ENCODE peak calls at places on chromosomes 16 and 17, in four cellular contexts. H, E, Y and F are unnamed samples.

GRCh38 chr16:31451201-31451600 is 8.1 kb upstream of the ARMC5 start:
- DNase-seq in H (no peak), Y (no peak), E (no peak), F (no peak)

GRCh38 chr17:81448960-81449359 is 53.7 kb downstream of the BAHCC1 start:
- DNase-seq in Y (no peak), E (no peak), H (no peak), F (no peak)

GRCh38 chr17:56172517-56172982 is 19.3 kb downstream of the ANKFN1 start:
- DNase-seq in Y (no peak), H (no peak), E (no peak), F (no peak)

GRCh38 chr16:70747703-70748631 is 53.0 kb downstream of the VAC14 start:
- DNase-seq in H (no peak), Y (no peak), E (no peak), F (no peak)

GRCh38 chr16:14672403-14672971 is 21.6 kb downstream of the PLA2G10 start:
- DNase-seq in Y (peak), E (no peak), H (no peak), F (no peak)

GRCh38 chr17:28065706-28066105 is 23.2 kb downstream of the NLK start:
- DNase-seq in Y (no peak), E (no peak), H (no peak), F (no peak)

GRCh38 chr17:48375356-48375755 is 54.7 kb downstream of the SKAP1 start:
- DNase-seq in H (no peak), E (no peak), Y (no peak), F (no peak)

GRCh38 chr16:70473446-70474319 is 19.3 kb downstream of the FCSK start:
- DNase-seq in E (no peak), Y (no peak), H (no peak), F (peak)

GRCh38 chr17:40023590-40024292 is 8.5 kb downstream of the CSF3 start:
- DNase-seq in Y (no peak), E (no peak), H (no peak), F (no peak)

GRCh38 chr17:511833-512251 is 159.2 kb upstream of the RPH3AL start:
- DNase-seq in E (no peak), H (no peak), Y (no peak), F (no peak)

GRCh38 chr17:49452173-49452572 is 37.5 kb upstream of the PHB1 start:
- DNase-seq in E (no peak), Y (no peak), H (peak), F (no peak)

GRCh38 chr17:42980766-42981397 is 517 bp downstream of the RUNDC1 start:
- DNase-seq in H (peak), Y (peak), E (peak), F (peak)

GRCh38 chr17:48587276-48588073 is 2.6 kb downstream of the HOXB3 start:
- DNase-seq in H (no peak), E (no peak), Y (no peak), F (peak)

GRCh38 chr17:7833011-7833794 is 814 bp upstream of the KDM6B start:
- DNase-seq in Y (no peak), H (no peak), E (no peak), F (no peak)

DNA sequence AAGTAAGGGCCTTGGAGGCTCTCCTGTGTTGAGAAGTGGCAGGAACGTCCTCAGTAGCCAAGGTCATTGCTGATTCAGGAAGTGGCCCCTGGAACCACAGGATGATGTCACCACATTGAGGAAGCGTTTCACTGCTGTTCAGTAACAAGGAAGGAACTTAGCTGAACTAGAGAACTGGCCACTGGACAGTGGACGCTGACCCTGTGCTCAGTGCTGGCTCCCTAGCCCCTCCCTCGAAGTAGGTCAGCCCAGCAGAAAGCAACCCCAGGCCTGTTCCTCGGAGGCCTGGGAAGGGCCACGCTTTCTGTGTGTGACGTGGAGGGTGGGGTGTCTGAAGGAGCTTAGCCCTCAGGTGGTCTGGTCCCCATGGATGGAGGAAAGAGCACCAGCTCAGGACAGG is 58.3 kb downstream of the B9D1 start:
- DNase-seq in Y (peak), H (peak), E (no peak), F (peak)
- TF ChIP-seq HMGXB4 in Y (no peak), H (no peak), E (no peak), F (no peak)

DNA sequence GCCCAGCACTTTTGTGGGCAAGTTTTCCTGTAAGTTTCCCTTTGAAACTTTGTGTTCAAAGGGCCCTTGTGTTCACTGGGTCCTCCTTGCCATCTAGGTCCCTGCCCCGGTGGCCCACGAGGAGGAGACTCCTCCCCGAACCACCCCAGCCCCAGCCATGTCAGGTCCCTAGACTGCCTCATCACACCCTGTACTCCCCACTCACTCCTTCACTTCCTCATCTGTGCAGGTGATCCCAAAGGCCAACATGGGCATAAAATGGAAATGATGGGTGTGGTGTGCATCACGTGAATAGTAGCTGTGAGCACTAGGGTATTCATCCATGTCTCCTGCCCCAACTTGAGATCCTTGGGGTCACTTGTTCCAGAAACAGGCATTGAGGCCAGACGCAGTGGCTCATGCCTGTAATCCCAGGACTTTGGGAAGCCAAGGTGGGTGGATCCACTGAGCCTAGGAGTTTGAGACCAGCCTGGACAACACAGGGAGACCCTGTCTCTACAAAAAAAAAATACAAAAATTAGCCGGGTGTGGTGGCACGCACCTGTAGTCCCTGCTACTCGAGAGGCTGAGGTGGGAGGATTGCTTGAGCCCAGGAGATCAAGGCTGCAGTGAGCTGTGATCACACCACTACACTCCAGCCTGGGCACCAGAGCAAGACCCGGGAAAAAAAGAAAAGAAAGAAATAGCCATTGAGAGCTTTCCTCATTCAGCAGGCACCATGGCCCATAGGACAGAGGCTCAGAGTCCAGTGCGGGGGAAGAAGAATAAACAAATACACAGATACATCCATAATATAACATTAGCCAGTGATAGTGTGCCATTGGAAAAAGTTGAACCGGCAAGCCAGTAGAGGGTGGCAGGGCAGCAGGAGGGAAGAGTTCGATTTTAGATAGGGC is 74.5 kb downstream of the KATNIP start:
- DNase-seq in E (no peak), Y (peak), H (no peak), F (no peak)
- TF ChIP-seq HMGXB4 in E (no peak), Y (no peak), H (no peak), F (no peak)

GRCh38 chr16:22946433-22946832 is 132.5 kb downstream of the HS3ST2 start:
- DNase-seq in H (no peak), Y (no peak), E (no peak), F (no peak)

GRCh38 chr16:22942812-22943211 is 128.8 kb downstream of the HS3ST2 start:
- DNase-seq in H (no peak), E (no peak), Y (no peak), F (no peak)

GRCh38 chr16:22948603-22949368 is 134.8 kb downstream of the HS3ST2 start:
- DNase-seq in Y (peak), E (peak), H (peak), F (peak)

GRCh38 chr16:22945361-22945760 is 131.4 kb downstream of the HS3ST2 start:
- DNase-seq in Y (no peak), E (no peak), H (no peak), F (no peak)

GRCh38 chr16:22948058-22948602 is 134.2 kb downstream of the HS3ST2 start:
- DNase-seq in Y (no peak), H (no peak), E (peak), F (no peak)
- TF ChIP-seq HMGXB4 in Y (no peak), H (no peak), E (no peak), F (no peak)

DNA sequence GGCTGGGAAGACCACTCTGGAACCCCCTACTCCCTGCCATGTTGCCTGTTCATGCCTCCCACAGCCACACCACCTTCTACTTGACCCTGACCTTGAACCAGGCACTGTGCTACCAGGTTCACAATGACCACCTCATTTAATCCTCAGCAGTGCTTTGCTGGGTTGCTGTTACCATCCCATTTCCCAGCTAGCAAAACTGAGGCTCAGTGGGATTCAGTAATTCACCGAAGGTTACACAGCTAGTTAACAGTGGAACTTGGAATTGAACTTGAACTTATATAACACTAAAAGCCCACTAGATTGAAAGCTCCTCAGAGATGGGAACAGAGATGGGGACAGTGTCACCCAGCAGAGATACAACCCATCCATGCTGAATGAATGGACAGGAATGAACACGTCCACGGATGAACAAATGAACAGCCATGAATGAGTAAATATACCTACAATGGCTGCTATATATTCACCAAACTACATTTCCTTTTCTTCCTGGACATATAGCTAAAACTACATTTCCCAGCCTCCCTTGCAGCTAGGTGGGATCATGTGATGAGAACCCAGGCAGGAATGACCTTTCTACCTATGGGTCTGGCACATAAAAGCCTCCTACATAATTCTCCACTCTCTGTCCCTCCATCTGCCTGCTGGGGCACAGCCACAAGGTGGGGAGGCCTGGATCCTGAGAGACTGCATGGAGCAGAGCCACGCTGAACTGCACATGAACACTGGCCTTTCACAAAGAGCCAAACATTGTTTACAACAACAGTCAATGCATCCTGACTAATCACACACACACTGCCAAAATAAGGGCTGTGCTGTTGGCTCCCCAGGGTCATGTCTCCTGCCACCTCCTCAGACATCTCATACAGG is 94.8 kb downstream of the RMI2 start:
- DNase-seq in H (no peak), Y (peak), E (no peak), F (no peak)
- TF ChIP-seq HMGXB4 in H (no peak), Y (no peak), E (no peak), F (no peak)

DNA sequence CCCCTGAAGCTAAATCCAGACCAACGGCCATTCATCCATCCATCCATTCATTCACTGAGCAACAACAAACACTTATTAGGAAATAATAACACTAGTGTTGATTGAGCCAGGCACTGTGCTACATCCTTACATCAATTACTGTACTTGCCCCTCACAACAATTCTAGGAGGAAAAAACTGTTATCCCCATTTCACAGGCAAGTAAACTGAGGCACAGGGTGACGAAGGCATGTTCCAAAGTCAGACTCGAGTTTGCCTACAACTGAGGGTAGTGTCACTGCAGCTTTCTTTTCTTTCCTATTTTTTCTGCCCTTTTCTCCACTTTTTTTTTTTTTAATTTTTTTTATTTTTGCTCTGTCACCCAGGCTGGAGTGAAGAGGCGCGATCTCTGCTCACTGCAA is 11.2 kb upstream of the MYLK3 start:
- DNase-seq in H (no peak), E (no peak), Y (no peak), F (no peak)
- TF ChIP-seq HMGXB4 in H (no peak), E (no peak), Y (no peak), F (no peak)